ENCODE peak calls at places on chromosome 21, in six cellular contexts. Q, O, A, V, U and C are unnamed samples.

GRCh38 chr21:46117586-46118304 is 19.8 kb downstream of the COL6A2 start:
- DNase-seq in V (no peak), Q (no peak), A (no peak), O (no peak), U (no peak), C (no peak)

GRCh38 chr21:34198232-34199120 is 125.1 kb downstream of the MRPS6 start:
- DNase-seq in A (no peak), O (peak), U (no peak), Q (peak), V (no peak), C (no peak)

GRCh38 chr21:36115138-36115710 is 19.7 kb upstream of the CBR3 start:
- DNase-seq in V (no peak), O (no peak), U (no peak), A (no peak), Q (no peak), C (no peak)

GRCh38 chr21:17513214-17514123 is 626 bp downstream of the CXADR start:
- DNase-seq in O (peak), A (peak), V (peak), Q (peak), U (peak), C (peak)

GRCh38 chr21:40706806-40707205 is 140.2 kb downstream of the DSCAM start:
- DNase-seq in O (no peak), Q (no peak), U (no peak), A (no peak), V (no peak), C (no peak)

GRCh38 chr21:29130234-29130993 is at the start of gene MAP3K7CL:
- DNase-seq in Q (no peak), U (no peak), O (no peak), A (no peak), V (no peak), C (no peak)

GRCh38 chr21:25708467-25709065 is 26.1 kb downstream of the ATP5PF start:
- DNase-seq in U (peak), O (peak), A (peak), Q (peak), V (no peak), C (no peak)

GRCh38 chr21:35635261-35635660 is 425.1 kb downstream of the SETD4 start:
- DNase-seq in Q (no peak), A (no peak), U (no peak), O (no peak), V (no peak), C (no peak)

GRCh38 chr21:45508607-45509565 is 33.4 kb downstream of the SLC19A1 start:
- DNase-seq in A (no peak), V (no peak), U (no peak), O (no peak), Q (no peak), C (peak)

GRCh38 chr21:32949701-32950100 is 76.0 kb upstream of the OLIG2 start:
- DNase-seq in A (no peak), U (no peak), Q (no peak), O (no peak), V (no peak), C (no peak)

GRCh38 chr21:14591882-14592281 is 45.8 kb upstream of the SAMSN1 start:
- DNase-seq in Q (no peak), O (peak), V (no peak), A (peak), U (peak), C (peak)

GRCh38 chr21:43792406-43792805 is 3.0 kb downstream of the RRP1 start:
- DNase-seq in V (no peak), O (no peak), U (no peak), A (no peak), Q (no peak), C (no peak)

GRCh38 chr21:30257773-30258172 is 25.0 kb downstream of the KRTAP24-1 start:
- DNase-seq in Q (no peak), U (no peak), V (no peak), A (no peak), O (no peak), C (no peak)

GRCh38 chr21:45138199-45139002 is 64.0 kb downstream of the ADARB1 start:
- DNase-seq in V (no peak), A (peak), Q (peak), U (peak), O (peak), C (no peak)

GRCh38 chr21:33734326-33734725 is 92.0 kb downstream of the ITSN1 start:
- DNase-seq in O (no peak), V (no peak), U (no peak), A (no peak), Q (no peak), C (no peak)

GRCh38 chr21:34844033-34844923 is 175.5 kb downstream of the CLIC6 start:
- DNase-seq in U (peak), V (no peak), O (no peak), Q (no peak), A (no peak), C (peak)

GRCh38 chr21:33640697-33641338 is 723 bp downstream of the CRYZL1 start:
- DNase-seq in V (no peak), Q (no peak), A (no peak), U (no peak), O (no peak), C (no peak)

GRCh38 chr21:21232320-21232719 is 234.1 kb downstream of the NCAM2 start:
- DNase-seq in O (no peak), A (no peak), V (no peak), Q (no peak), U (no peak), C (no peak)

GRCh38 chr21:41888749-41889376 is 9.7 kb upstream of the PRDM15 start:
- DNase-seq in U (no peak), A (no peak), O (no peak), V (no peak), Q (no peak), C (no peak)

GRCh38 chr21:41767606-41768370 is 936 bp upstream of the RIPK4 start:
- DNase-seq in Q (no peak), U (no peak), O (no peak), V (no peak), A (no peak), C (no peak)

GRCh38 chr21:17495680-17496079 is 17.2 kb upstream of the CXADR start:
- DNase-seq in O (no peak), Q (no peak), V (no peak), U (no peak), A (no peak), C (no peak)

GRCh38 chr21:17416139-17416538 is 96.7 kb upstream of the CXADR start:
- DNase-seq in U (no peak), Q (no peak), A (no peak), V (no peak), O (no peak), C (no peak)

GRCh38 chr21:43362928-43363314 is 64.0 kb downstream of the SIK1 start:
- DNase-seq in Q (no peak), A (no peak), U (no peak), V (no peak), O (no peak), C (no peak)

GRCh38 chr21:45180289-45180599 is 105.9 kb downstream of the ADARB1 start:
- DNase-seq in O (no peak), U (no peak), A (no peak), Q (no peak), V (no peak), C (no peak)

GRCh38 chr21:38626311-38626710 is 128.0 kb upstream of the ERG start:
- DNase-seq in V (no peak), U (no peak), O (no peak), A (no peak), Q (no peak), C (no peak)

GRCh38 chr21:34889287-34889536 is 159.9 kb downstream of the RUNX1 start:
- DNase-seq in V (no peak), A (peak), O (peak), Q (no peak), U (peak), C (peak)

GRCh38 chr21:44710756-44711326 is 531 bp downstream of the TSPEAR start:
- DNase-seq in A (no peak), O (no peak), U (no peak), V (no peak), Q (no peak), C (peak)

GRCh38 chr21:27674037-27674436 is 707.1 kb upstream of the ADAMTS5 start:
- DNase-seq in V (no peak), U (no peak), O (no peak), A (no peak), Q (no peak), C (no peak)

GRCh38 chr21:37241426-37241825 is 25.7 kb downstream of the VPS26C start:
- DNase-seq in U (no peak), A (no peak), V (no peak), Q (no peak), O (no peak), C (no peak)

GRCh38 chr21:39046236-39046911 is 136.9 kb downstream of the PSMG1 start:
- DNase-seq in U (no peak), O (no peak), Q (no peak), A (no peak), V (no peak), C (no peak)

GRCh38 chr21:25871566-25871965 is 136.8 kb downstream of the GABPA start:
- DNase-seq in O (no peak), A (no peak), Q (no peak), V (no peak), U (no peak), C (no peak)

GRCh38 chr21:29578306-29578705 is 279.6 kb downstream of the BACH1 start:
- DNase-seq in V (no peak), O (no peak), U (no peak), Q (no peak), A (no peak), C (no peak)

GRCh38 chr21:24076179-24076578 is 1531.1 kb downstream of the MRPL39 start:
- DNase-seq in Q (no peak), U (no peak), O (no peak), V (no peak), A (no peak), C (no peak)

GRCh38 chr21:44066116-44066515 is 41.1 kb upstream of the PWP2 start:
- DNase-seq in O (no peak), U (no peak), V (no peak), A (no peak), Q (no peak), C (no peak)

GRCh38 chr21:39518055-39518844 is 66.5 kb downstream of the SH3BGR start:
- DNase-seq in Q (peak), U (peak), O (peak), A (peak), V (no peak), C (no peak)